ENCODE peak calls at places on chromosomes 2 and 18, in six cellular contexts. U is H9, C is IMR-90, Q is mesenchymal stem cell, G is H1, Z is mesendoderm. O is an unnamed sample.
A peak's percentile ranks its signal among the peaks of the same experiment; 100 is the strongest.

GRCh38 chr2:21118302-21118920 is 5.4 kb upstream of the TDRD15 start:
- DNase-seq in U (peak; percentile 34), C (peak; percentile 14), Q (peak; percentile 30), G (no peak), Z (peak; percentile 57), O (peak; percentile 14)

GRCh38 chr18:52992041-52992440 is 652.0 kb downstream of the DCC start:
- DNase-seq in U (peak; percentile 41), C (no peak), Q (no peak), G (no peak), Z (peak; percentile 83), O (peak; percentile 9)

GRCh38 chr18:74682998-74683311 is 85.3 kb downstream of the ZNF407 start:
- DNase-seq in U (no peak), C (peak; percentile 44), Q (no peak), G (no peak), Z (no peak), O (no peak)

GRCh38 chr2:115374981-115375380 is 932.5 kb downstream of the DPP10 start:
- DNase-seq in U (no peak), C (no peak), Q (no peak), G (no peak), Z (no peak), O (no peak)

GRCh38 chr2:36476411-36476810 is 120.8 kb downstream of the CRIM1 start:
- DNase-seq in U (no peak), C (no peak), Q (no peak), G (no peak), Z (no peak), O (no peak)

GRCh38 chr2:105396254-105397024 is 2.4 kb downstream of the FHL2 start:
- DNase-seq in U (no peak), C (peak; percentile 98), Q (peak; percentile 95), G (no peak), Z (peak; percentile 73), O (no peak)

GRCh38 chr2:207762146-207762545 is 7.6 kb downstream of the FZD5 start:
- DNase-seq in U (no peak), C (peak; percentile 53), Q (no peak), G (no peak), Z (peak; percentile 56), O (no peak)

GRCh38 chr2:218880749-218881594 is at the start of gene WNT10A:
- DNase-seq in U (no peak), C (no peak), Q (no peak), G (no peak), Z (no peak), O (no peak)

GRCh38 chr2:63614983-63615945 is 26.5 kb downstream of the MDH1 start:
- DNase-seq in U (peak; percentile 84), C (peak; percentile 55), Q (peak; percentile 28), G (peak; percentile 57), Z (peak; percentile 99), O (no peak)

GRCh38 chr18:35580748-35581534 is 599 bp upstream of the GALNT1 start:
- DNase-seq in U (peak; percentile 62), C (peak; percentile 41), Q (peak; percentile 70), G (peak; percentile 7), Z (peak; percentile 78), O (peak; percentile 75)

GRCh38 chr2:200469708-200470600 is 39.9 kb downstream of the KCTD18 start:
- DNase-seq in U (no peak), C (no peak), Q (no peak), G (no peak), Z (no peak), O (peak; percentile 58)

GRCh38 chr2:10495988-10496313 is 47.8 kb upstream of the ODC1 start:
- DNase-seq in U (no peak), C (no peak), Q (no peak), G (no peak), Z (no peak), O (no peak)

GRCh38 chr2:156672569-156673270 is 236.5 kb downstream of the GPD2 start:
- DNase-seq in U (no peak), C (no peak), Q (no peak), G (no peak), Z (no peak), O (no peak)

GRCh38 chr18:74905245-74905644 is 303.7 kb downstream of the PTGR3 start:
- DNase-seq in U (no peak), C (no peak), Q (no peak), G (no peak), Z (no peak), O (no peak)

DNA sequence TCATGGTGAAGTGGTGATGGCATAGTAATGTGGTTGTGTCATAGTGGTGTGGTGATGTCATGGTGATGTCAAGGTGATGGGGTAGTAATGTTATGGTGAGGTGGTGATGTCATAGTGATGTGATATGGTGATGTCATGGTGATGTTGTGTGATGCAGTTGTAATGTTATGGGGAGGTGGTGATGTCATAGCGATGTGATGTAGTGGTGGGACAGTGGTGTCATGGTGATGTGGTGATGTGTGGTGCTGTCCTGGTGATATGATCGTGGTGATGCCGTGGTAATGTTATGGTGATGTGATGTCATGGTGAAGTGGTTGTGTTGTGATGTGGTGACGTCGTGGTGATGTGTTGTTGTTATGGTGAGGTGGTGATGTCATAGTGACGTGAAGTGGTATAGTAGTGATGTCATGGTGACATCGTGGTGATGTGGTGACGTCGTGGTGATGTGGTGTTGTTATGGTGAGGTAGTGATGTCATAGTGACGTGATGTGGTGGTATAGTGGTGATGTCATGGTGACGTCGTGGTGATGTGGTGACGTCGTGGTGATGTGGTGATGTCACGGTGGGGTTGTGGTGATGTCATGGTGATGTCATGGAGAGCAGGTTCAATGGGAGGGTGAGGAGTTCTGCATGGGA is 242.7 kb upstream of the MYT1L start:
- DNase-seq in U (no peak), C (no peak), Q (peak; percentile 1), G (no peak), Z (peak; percentile 55), O (no peak)
- H3K23ac ChIP-seq in U (no peak overlapping the region), C (no peak overlapping the region), Q (no peak overlapping the region), G (no peak overlapping the region), Z (peak overlapping the region; percentile 24), O (no peak overlapping the region)

GRCh38 chr2:205748660-205749059 is 66.4 kb downstream of the NRP2 start:
- DNase-seq in U (peak; percentile 67), C (peak; percentile 41), Q (no peak), G (peak; percentile 44), Z (peak; percentile 31), O (no peak)
- H3K9ac ChIP-seq in U (no peak overlapping the region), C (no peak overlapping the region), Q (no peak overlapping the region), G (no peak overlapping the region), Z (no peak overlapping the region), O (no peak overlapping the region)

GRCh38 chr2:25697559-25698341 is 24.4 kb upstream of the DTNB start:
- DNase-seq in U (peak; percentile 49), C (no peak), Q (no peak), G (no peak), Z (peak; percentile 20), O (no peak)
- H3K23ac ChIP-seq in U (no peak overlapping the region), C (no peak overlapping the region), Q (no peak overlapping the region), G (no peak overlapping the region), Z (no peak overlapping the region), O (no peak overlapping the region)

GRCh38 chr2:133726906-133727305 is 158.6 kb upstream of the NCKAP5 start:
- DNase-seq in U (no peak), C (no peak), Q (no peak), G (no peak), Z (no peak), O (no peak)
- H3K9ac ChIP-seq in U (no peak overlapping the region), C (peak overlapping the region; percentile 83), Q (peak overlapping the region; percentile 74), G (no peak overlapping the region), Z (no peak overlapping the region), O (no peak overlapping the region)

GRCh38 chr2:45748239-45748638 is 96.8 kb downstream of the PRKCE start:
- DNase-seq in U (no peak), C (peak; percentile 63), Q (no peak), G (no peak), Z (no peak), O (no peak)
- H3K23ac ChIP-seq in U (no peak overlapping the region), C (no peak overlapping the region), Q (no peak overlapping the region), G (no peak overlapping the region), Z (no peak overlapping the region), O (no peak overlapping the region)

GRCh38 chr2:216425008-216425780 is 12.9 kb downstream of the SMARCAL1 start:
- DNase-seq in U (no peak), C (no peak), Q (no peak), G (no peak), Z (no peak), O (no peak)

GRCh38 chr2:216429403-216429802 is 17.1 kb downstream of the SMARCAL1 start:
- DNase-seq in U (no peak), C (no peak), Q (no peak), G (no peak), Z (no peak), O (no peak)

GRCh38 chr2:216424305-216424704 is 12.0 kb downstream of the SMARCAL1 start:
- DNase-seq in U (no peak), C (no peak), Q (no peak), G (no peak), Z (no peak), O (no peak)

GRCh38 chr2:216426938-216427337 is 14.7 kb downstream of the SMARCAL1 start:
- DNase-seq in U (no peak), C (peak; percentile 64), Q (peak; percentile 63), G (no peak), Z (peak; percentile 86), O (no peak)

DNA sequence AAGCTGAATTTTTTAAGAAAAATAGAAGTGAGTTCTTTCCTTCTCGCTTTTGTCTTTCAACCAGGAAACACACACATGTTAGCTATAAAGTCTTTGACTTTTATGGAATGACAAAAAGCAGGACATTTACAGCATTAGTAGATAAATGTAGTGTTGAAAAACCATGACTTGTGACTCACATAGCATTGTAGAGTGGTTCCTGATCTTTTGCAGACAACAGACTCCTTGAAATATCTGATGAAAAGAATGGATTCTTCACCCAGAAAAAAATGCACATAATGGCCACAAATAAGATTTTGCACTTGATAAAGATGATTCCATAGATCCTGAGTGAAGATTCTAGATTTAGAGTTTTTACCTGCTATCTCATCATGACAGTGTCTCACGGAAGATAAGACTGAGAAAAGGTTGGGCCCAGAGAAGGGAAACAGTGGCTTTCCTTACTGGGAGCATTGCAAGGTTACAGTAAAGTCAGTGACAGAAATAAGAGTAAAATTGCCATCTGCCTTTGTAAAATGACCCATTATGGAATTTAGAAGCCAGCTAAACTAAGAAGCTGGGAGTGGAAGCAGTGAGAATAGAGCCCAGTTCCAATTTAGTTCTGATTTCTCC is 14.0 kb downstream of the SMARCAL1 start:
- DNase-seq in U (no peak), C (no peak), Q (peak; percentile 56), G (no peak), Z (no peak), O (no peak)
- H3K9ac ChIP-seq in U (no peak overlapping the region), C (peak overlapping the region; percentile 26), Q (no peak overlapping the region), G (no peak overlapping the region), Z (no peak overlapping the region), O (no peak overlapping the region)